ENCODE peak calls at places on chromosomes 3 and 15, in four cellular contexts. O is psoas muscle, B is OCI-LY7, L is ovary. J is an unnamed sample.

GRCh38 chr3:122665226-122665786 is 15.3 kb upstream of the PARP14 start:
- DNase-seq in O (no peak), B (no peak), L (no peak), J (no peak)

GRCh38 chr3:55091381-55092225 is 163.7 kb upstream of the LRTM1 start:
- DNase-seq in O (no peak), B (no peak), L (no peak), J (no peak)

GRCh38 chr3:67302419-67302979 is 304.4 kb downstream of the KBTBD8 start:
- DNase-seq in O (no peak), B (no peak), L (no peak), J (no peak)

GRCh38 chr3:82474711-82475110 is 713.3 kb upstream of the GBE1 start:
- DNase-seq in O (no peak), B (no peak), L (no peak), J (no peak)

GRCh38 chr3:64138046-64138445 is 87.2 kb downstream of the PRICKLE2 start:
- DNase-seq in O (no peak), B (no peak), L (no peak), J (no peak)

GRCh38 chr15:66631616-66632263 is 65.9 kb upstream of the LCTL start:
- DNase-seq in O (no peak), B (no peak), L (no peak), J (peak; percentile 64)

GRCh38 chr3:148149556-148149955 is 548.1 kb upstream of the AGTR1 start:
- DNase-seq in O (no peak), B (no peak), L (no peak), J (no peak)

GRCh38 chr15:73928241-73928579 is 1.9 kb downstream of the LOXL1 start:
- DNase-seq in O (peak; percentile 49), B (no peak), L (no peak), J (no peak)

GRCh38 chr3:46114324-46114988 is 87.2 kb upstream of the XCR1 start:
- DNase-seq in O (no peak), B (no peak), L (no peak), J (no peak)

GRCh38 chr3:5022187-5022965 is 43.1 kb downstream of the BHLHE40 start:
- DNase-seq in O (no peak), B (no peak), L (no peak), J (no peak)

GRCh38 chr15:76330281-76330680 is 6.3 kb upstream of the ISL2 start:
- DNase-seq in O (peak; percentile 81), B (no peak), L (no peak), J (peak; percentile 63)

GRCh38 chr3:150345021-150345538 is 63.0 kb upstream of the TSC22D2 start:
- DNase-seq in O (no peak), B (no peak), L (no peak), J (no peak)

GRCh38 chr3:13277860-13278531 is 142.1 kb downstream of the NUP210 start:
- DNase-seq in O (peak; percentile 50), B (no peak), L (no peak), J (no peak)

GRCh38 chr15:55912982-55913381 is 80.4 kb downstream of the NEDD4 start:
- DNase-seq in O (no peak), B (no peak), L (no peak), J (no peak)

GRCh38 chr15:55902975-55903374 is 90.4 kb downstream of the NEDD4 start:
- DNase-seq in O (no peak), B (no peak), L (no peak), J (no peak)

GRCh38 chr15:55909036-55909811 is 84.2 kb downstream of the NEDD4 start:
- DNase-seq in O (peak; percentile 76), B (no peak), L (no peak), J (no peak)

GRCh38 chr15:55907797-55908196 is 85.6 kb downstream of the NEDD4 start:
- DNase-seq in O (no peak), B (no peak), L (no peak), J (peak; percentile 87)
- H3K4me3 ChIP-seq in O (peak overlapping the region; percentile 43), B (no peak overlapping the region), L (no peak overlapping the region), J (no peak overlapping the region)

GRCh38 chr3:128079823-128080222 is 27.6 kb downstream of the SEC61A1 start:
- DNase-seq in O (no peak), B (no peak), L (no peak), J (no peak)
- H3K4me1 ChIP-seq in O (peaks cover 14% of the 10 kb centered on the region), B (no peaks in the 10 kb centered on the region), L (peaks cover 13% of the 10 kb centered on the region), J (peaks cover 24% of the 10 kb centered on the region)

GRCh38 chr15:69090197-69090948 is 70.1 kb upstream of the GLCE start:
- DNase-seq in O (no peak), B (no peak), L (no peak), J (no peak)

GRCh38 chr15:69093127-69093526 is 67.3 kb upstream of the GLCE start:
- DNase-seq in O (no peak), B (no peak), L (no peak), J (no peak)

GRCh38 chr15:69094124-69095030 is 66.1 kb upstream of the GLCE start:
- DNase-seq in O (no peak), B (no peak), L (no peak), J (no peak)

GRCh38 chr15:69093614-69094013 is 66.8 kb upstream of the GLCE start:
- DNase-seq in O (no peak), B (no peak), L (no peak), J (no peak)

DNA sequence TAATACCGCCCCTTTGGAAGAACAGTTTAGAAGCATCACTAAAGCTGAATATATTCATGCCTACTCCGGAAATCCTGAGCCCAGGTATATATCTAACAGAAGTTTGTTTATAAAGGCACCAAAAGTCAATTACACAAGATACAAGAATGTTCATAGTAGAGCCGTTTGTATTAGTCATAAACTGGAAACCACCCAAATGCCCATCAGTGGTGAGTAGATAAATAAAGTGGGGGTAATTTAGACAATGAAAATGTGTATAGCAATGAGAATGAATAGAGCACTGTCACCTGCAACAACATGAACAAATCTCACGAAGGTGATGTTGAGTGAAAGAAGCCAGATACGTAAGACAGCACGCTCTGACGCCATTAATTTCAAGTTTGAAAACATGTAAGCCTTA is 68.3 kb upstream of the GLCE start:
- DNase-seq in O (no peak), B (no peak), L (no peak), J (peak; percentile 80)
- H3K4me3 ChIP-seq in O (no peak overlapping the region), B (no peak overlapping the region), L (no peak overlapping the region), J (no peak overlapping the region)

GRCh38 chr15:99592135-99592845 is 26.5 kb downstream of the MEF2A start:
- DNase-seq in O (no peak), B (no peak), L (no peak), J (peak; percentile 42)
- H3K4me1 ChIP-seq in O (peaks cover 83% of the 10 kb centered on the region), B (no peaks in the 10 kb centered on the region), L (no peaks in the 10 kb centered on the region), J (no peaks in the 10 kb centered on the region)

GRCh38 chr3:34938784-34939183 is 700.5 kb upstream of the ARPP21 start:
- DNase-seq in O (no peak), B (no peak), L (no peak), J (no peak)
- H3K4me3 ChIP-seq in O (no peak overlapping the region), B (no peak overlapping the region), L (no peak overlapping the region), J (no peak overlapping the region)

DNA sequence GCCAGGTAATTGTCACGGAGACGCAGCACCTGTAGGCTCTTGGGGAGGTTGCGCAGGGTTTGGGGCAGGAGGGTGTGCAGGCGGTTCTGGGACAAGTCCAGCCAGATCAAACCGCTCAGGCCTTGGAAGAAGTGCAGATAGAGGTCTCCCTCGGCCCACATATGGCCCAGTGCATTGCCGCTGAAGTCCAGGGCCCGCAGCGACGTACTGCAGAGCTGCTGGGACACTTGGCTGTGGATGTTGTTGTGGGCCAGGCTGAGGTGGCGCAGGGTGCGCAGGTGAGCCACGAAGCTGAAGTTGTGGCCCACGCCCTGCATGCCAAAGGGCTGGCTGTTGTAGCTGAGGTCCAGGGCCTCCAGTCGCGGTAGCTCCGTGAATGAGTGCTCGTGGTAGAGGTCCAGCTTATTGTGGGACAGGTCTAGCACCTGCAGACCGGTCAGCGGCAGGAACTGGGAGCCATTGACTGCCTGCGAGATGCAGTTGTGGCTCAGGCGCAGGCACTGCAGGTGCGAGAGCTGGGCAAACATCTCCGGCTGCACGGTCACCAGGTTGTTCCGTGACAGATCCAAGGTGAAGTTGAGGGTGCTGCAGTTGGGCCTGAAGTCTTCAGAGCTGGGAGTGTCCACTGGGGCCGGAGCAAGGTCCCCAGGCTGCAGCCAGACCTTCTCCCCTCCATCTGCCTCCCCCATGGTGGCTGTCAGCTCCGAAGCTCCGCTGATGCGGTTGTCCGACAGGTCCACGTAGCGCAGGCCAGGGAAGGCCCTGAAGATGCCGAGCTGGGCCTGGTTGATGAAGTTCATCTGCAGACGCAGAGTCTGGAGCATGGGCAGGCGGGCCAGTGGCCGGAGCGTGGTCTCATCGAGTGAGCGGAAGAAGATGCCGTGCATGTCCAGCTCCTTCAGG is 2.9 kb downstream of the TLR9 start:
- DNase-seq in O (no peak), B (no peak), L (no peak), J (no peak)
- H3K4me1 ChIP-seq in O (peaks cover 7% of the 10 kb centered on the region), B (peaks cover 45% of the 10 kb centered on the region), L (peaks cover 9% of the 10 kb centered on the region), J (peaks cover 5% of the 10 kb centered on the region)

DNA sequence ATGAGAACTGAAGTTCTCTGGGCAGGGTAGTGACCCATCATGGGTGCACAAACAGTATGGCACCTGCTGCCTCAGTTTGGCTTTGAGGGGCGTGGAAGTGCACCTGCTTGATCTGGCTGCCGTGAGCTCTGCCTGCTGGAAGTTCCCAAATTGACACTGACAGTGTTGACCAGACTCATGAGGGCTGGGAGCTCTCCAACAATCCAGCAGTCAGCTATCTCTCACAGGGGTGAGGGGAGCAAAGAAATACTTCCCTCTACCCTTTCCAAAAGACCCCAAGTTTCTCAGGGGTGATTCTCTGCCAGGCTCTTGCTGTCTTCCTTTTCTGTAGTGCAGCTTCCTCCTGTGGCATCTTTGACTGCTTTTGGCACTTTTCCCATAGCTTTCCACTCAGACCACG is 49.4 kb upstream of the ROBO1 start:
- DNase-seq in O (no peak), B (no peak), L (no peak), J (no peak)
- H3K4me3 ChIP-seq in O (no peak overlapping the region), B (no peak overlapping the region), L (no peak overlapping the region), J (no peak overlapping the region)